ENCODE peak calls at places on chromosomes 1 and 21, in four cellular contexts. X, Z, C and P are unnamed samples.

GRCh38 chr1:176670853-176671252 is 207.9 kb downstream of the PAPPA2 start:
- DNase-seq in X (no peak), Z (no peak), C (no peak), P (no peak)

GRCh38 chr1:24900486-24900849 is 29.6 kb downstream of the RUNX3 start:
- DNase-seq in C (no peak), X (no peak), Z (no peak), P (no peak)

GRCh38 chr21:38691626-38692025 is 114.1 kb upstream of the ETS2 start:
- DNase-seq in Z (no peak), X (no peak), C (no peak), P (no peak)

GRCh38 chr1:245599413-245600174 is 444.8 kb downstream of the KIF26B start:
- DNase-seq in X (no peak), Z (no peak), C (no peak), P (no peak)

GRCh38 chr1:48649880-48650279 is 126.8 kb downstream of the BEND5 start:
- DNase-seq in Z (no peak), X (no peak), C (no peak), P (peak; percentile 11)

GRCh38 chr1:209080170-209080781 is 503.2 kb upstream of the CAMK1G start:
- DNase-seq in C (no peak), X (no peak), Z (no peak), P (no peak)

GRCh38 chr1:77218477-77219165 is 609 bp downstream of the PIGK start:
- DNase-seq in X (no peak), Z (peak; percentile 24), C (no peak), P (no peak)

GRCh38 chr1:199243423-199244061 is 604.7 kb downstream of the PTPRC start:
- DNase-seq in X (peak; percentile 1), Z (peak; percentile 1), C (peak; percentile 67), P (peak; percentile 80)

GRCh38 chr1:162416909-162417308 is 5.0 kb upstream of the SH2D1B start:
- DNase-seq in X (no peak), C (no peak), Z (no peak), P (no peak)

GRCh38 chr1:82704966-82705365 is 904.2 kb downstream of the ADGRL2 start:
- DNase-seq in Z (no peak), X (no peak), C (no peak), P (no peak)

GRCh38 chr1:8661185-8662110 is 156.0 kb downstream of the RERE start:
- DNase-seq in C (peak; percentile 72), Z (peak; percentile 62), X (no peak), P (no peak)

GRCh38 chr1:21266119-21266774 is 24.0 kb downstream of the ECE1 start:
- DNase-seq in C (no peak), X (peak; percentile 38), Z (peak; percentile 87), P (no peak)

GRCh38 chr1:2310332-2311183 is 80.8 kb downstream of the MORN1 start:
- DNase-seq in Z (no peak), X (no peak), C (no peak), P (no peak)

GRCh38 chr21:32940079-32941014 is 85.4 kb upstream of the OLIG2 start:
- DNase-seq in X (peak; percentile 39), C (no peak), Z (peak; percentile 75), P (peak; percentile 79)

GRCh38 chr21:31557421-31557955 is 102.0 kb upstream of the SOD1 start:
- DNase-seq in Z (no peak), X (no peak), C (no peak), P (no peak)

GRCh38 chr1:109120356-109120755 is 6.4 kb downstream of the ELAPOR1 start:
- DNase-seq in C (no peak), X (no peak), Z (no peak), P (no peak)

GRCh38 chr1:239084459-239085080 is 301.8 kb upstream of the CHRM3 start:
- DNase-seq in C (no peak), Z (no peak), X (no peak), P (no peak)

GRCh38 chr1:151406176-151406575 is 6.8 kb downstream of the PSMB4 start:
- DNase-seq in X (no peak), C (no peak), Z (no peak), P (no peak)

GRCh38 chr1:9466780-9467755 is 72.2 kb upstream of the SLC25A33 start:
- DNase-seq in Z (no peak), C (no peak), X (no peak), P (no peak)

GRCh38 chr1:16717174-16718108 is 22.9 kb upstream of the RNU1-4 start:
- DNase-seq in X (no peak), Z (peak; percentile 42), C (no peak), P (peak; percentile 9)

GRCh38 chr1:10617931-10618885 is 143.5 kb downstream of the PEX14 start:
- DNase-seq in Z (no peak), X (no peak), C (no peak), P (no peak)

GRCh38 chr1:17475729-17476128 is 36.3 kb upstream of the RCC2 start:
- DNase-seq in C (no peak), Z (peak; percentile 37), X (no peak), P (no peak)

GRCh38 chr21:41215856-41216408 is 48.0 kb downstream of the BACE2 start:
- DNase-seq in Z (no peak), X (no peak), C (no peak), P (no peak)
- TF ChIP-seq FOXM1 in Z (no peak), X (no peak), C (no peak), P (no peak)

GRCh38 chr1:159799446-159799985 is 2.6 kb upstream of the FCRL6 start:
- DNase-seq in Z (no peak), C (no peak), X (no peak), P (no peak)

GRCh38 chr1:159803946-159804695 is 2.0 kb downstream of the FCRL6 start:
- DNase-seq in C (no peak), Z (no peak), X (no peak), P (no peak)

GRCh38 chr1:159800177-159800935 is 1.8 kb upstream of the FCRL6 start:
- DNase-seq in C (peak; percentile 39), Z (no peak), X (no peak), P (no peak)

GRCh38 chr1:159802060-159802459 is at the start of gene FCRL6:
- DNase-seq in C (no peak), X (no peak), Z (no peak), P (no peak)

DNA sequence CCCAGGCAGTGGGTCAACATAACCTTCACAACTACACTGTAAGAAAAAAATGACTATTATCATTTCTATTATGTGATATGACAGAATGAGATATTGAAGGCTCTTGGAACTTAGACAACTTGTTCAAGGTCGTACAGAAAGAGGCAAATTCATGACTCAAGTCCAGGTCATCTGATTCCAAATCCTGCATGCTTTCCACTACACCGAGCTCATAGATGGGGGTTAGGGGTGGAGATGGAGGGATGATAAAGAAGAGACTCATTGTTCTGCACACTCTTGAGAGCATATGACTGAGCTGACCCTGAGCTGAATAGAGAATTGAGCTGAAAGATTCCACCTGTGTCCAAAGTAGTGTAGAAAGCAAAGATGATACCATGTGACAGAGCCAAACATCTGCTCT is 2.8 kb downstream of the FCRL6 start:
- DNase-seq in Z (no peak), X (no peak), C (no peak), P (no peak)
- TF ChIP-seq FOXK2 in Z (no peak), X (no peak), C (no peak), P (no peak)

GRCh38 chr1:201709564-201710295 is 119.2 kb upstream of the IPO9 start:
- DNase-seq in C (no peak), Z (peak; percentile 79), X (peak; percentile 24), P (peak; percentile 83)
- TF ChIP-seq BHLHE40 in C (no peak), Z (peak; percentile 18), X (no peak), P (no peak)

DNA sequence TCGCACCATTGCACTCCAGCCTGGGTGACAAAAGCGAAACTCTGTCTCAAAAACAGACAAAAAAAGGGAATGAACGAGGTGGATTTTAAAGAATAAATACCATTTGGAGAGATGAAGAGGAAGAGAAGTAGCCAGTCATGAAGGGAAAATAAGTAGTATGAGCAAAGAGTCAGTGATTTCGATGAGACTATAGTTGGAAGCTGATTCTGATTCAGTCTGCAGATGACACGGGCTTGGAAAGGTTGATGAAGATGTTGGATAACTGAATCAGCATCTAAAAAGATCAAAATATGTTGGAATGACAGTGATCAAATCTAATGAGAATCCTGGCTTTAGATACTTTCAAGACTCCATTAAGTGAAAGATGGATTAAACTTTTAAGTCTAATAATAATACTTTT is 23.8 kb downstream of the MACF1 start:
- DNase-seq in Z (no peak), X (no peak), C (no peak), P (no peak)
- TF ChIP-seq FOXM1 in Z (no peak), X (no peak), C (no peak), P (no peak)

GRCh38 chr1:67632811-67633478 is 52.1 kb upstream of the GADD45A start:
- DNase-seq in Z (no peak), X (no peak), C (no peak), P (no peak)
- TF ChIP-seq FOXK2 in Z (no peak), X (no peak), C (no peak), P (no peak)

GRCh38 chr1:188433428-188433827 is 1604.7 kb downstream of the PLA2G4A start:
- DNase-seq in Z (no peak), X (no peak), C (no peak), P (no peak)
- TF ChIP-seq BHLHE40 in Z (no peak), X (no peak), C (no peak), P (no peak)